ENCODE peak calls at places on chromosomes 4 and X, in eight cellular contexts. J, U, F, E, C, Z, H and T are unnamed samples.

GRCh38 chrX:97931586-97931985 is 1047.9 kb downstream of the RPA4 start:
- DNase-seq in J (no peak), U (no peak), F (no peak), E (no peak), C (no peak), Z (no peak), H (no peak), T (no peak)

GRCh38 chr4:134145369-134145768 is 56.2 kb downstream of the PABPC4L start:
- DNase-seq in J (no peak), U (no peak), F (no peak), E (no peak), C (no peak), Z (no peak), H (no peak), T (no peak)

GRCh38 chr4:82599336-82599735 is 37.5 kb upstream of the TMEM150C start:
- DNase-seq in J (no peak), U (no peak), F (no peak), E (no peak), C (no peak), Z (no peak), H (no peak), T (no peak)

GRCh38 chr4:41751325-41752061 is 3.0 kb upstream of the PHOX2B start:
- DNase-seq in J (no peak), U (no peak), F (no peak), E (no peak), C (no peak), Z (no peak), H (no peak), T (no peak)

GRCh38 chr4:143251781-143252180 is 67.1 kb downstream of the USP38 start:
- DNase-seq in J (no peak), U (no peak), F (no peak), E (no peak), C (no peak), Z (no peak), H (no peak), T (peak; percentile 41)

GRCh38 chr4:85423414-85423813 is 51.5 kb upstream of the ARHGAP24 start:
- DNase-seq in J (no peak), U (no peak), F (no peak), E (no peak), C (no peak), Z (no peak), H (no peak), T (no peak)

GRCh38 chr4:161581262-161581661 is 582.5 kb downstream of the FSTL5 start:
- DNase-seq in J (no peak), U (no peak), F (no peak), E (no peak), C (no peak), Z (peak; percentile 23), H (no peak), T (peak; percentile 16)

GRCh38 chr4:150078996-150079581 is 844 bp downstream of the DCLK2 start:
- DNase-seq in J (no peak), U (peak; percentile 31), F (peak; percentile 67), E (peak; percentile 34), C (no peak), Z (peak; percentile 29), H (peak; percentile 51), T (no peak)

GRCh38 chrX:8738588-8739189 is 6.8 kb upstream of the ANOS1 start:
- DNase-seq in J (peak; percentile 20), U (peak; percentile 58), F (no peak), E (no peak), C (peak; percentile 31), Z (peak; percentile 62), H (no peak), T (no peak)

GRCh38 chrX:95764972-95765451 is 919.6 kb upstream of the DIAPH2 start:
- DNase-seq in J (no peak), U (peak; percentile 30), F (no peak), E (no peak), C (peak; percentile 19), Z (peak; percentile 65), H (no peak), T (no peak)

GRCh38 chrX:9153299-9153698 is 119.4 kb upstream of the FAM9B start:
- DNase-seq in J (no peak), U (no peak), F (no peak), E (no peak), C (no peak), Z (peak; percentile 58), H (no peak), T (no peak)

GRCh38 chrX:68877606-68878005 is 48.8 kb downstream of the EFNB1 start:
- DNase-seq in J (no peak), U (no peak), F (no peak), E (no peak), C (no peak), Z (no peak), H (no peak), T (no peak)

GRCh38 chrX:8433296-8434094 is 31.1 kb upstream of the VCX3B start:
- DNase-seq in J (no peak), U (no peak), F (no peak), E (no peak), C (no peak), Z (no peak), H (no peak), T (no peak)

GRCh38 chrX:107629533-107629909 is 1.2 kb downstream of the PRPS1 start:
- DNase-seq in J (no peak), U (no peak), F (no peak), E (no peak), C (no peak), Z (peak; percentile 29), H (no peak), T (no peak)

GRCh38 chr4:153467154-153467896 is 1.2 kb downstream of the TMEM131L start:
- DNase-seq in J (no peak), U (peak; percentile 80), F (peak; percentile 91), E (no peak), C (no peak), Z (no peak), H (no peak), T (no peak)

GRCh38 chr4:80202784-80203553 is 5.7 kb downstream of the PRDM8 start:
- DNase-seq in J (peak; percentile 51), U (no peak), F (peak; percentile 68), E (no peak), C (no peak), Z (peak; percentile 48), H (no peak), T (no peak)

GRCh38 chr4:113758361-113758760 is 3.2 kb downstream of the CAMK2D start:
- DNase-seq in J (no peak), U (no peak), F (no peak), E (no peak), C (peak; percentile 40), Z (peak; percentile 63), H (no peak), T (no peak)
- H3K4me3 ChIP-seq in J (no peak overlapping the region), U (no peak overlapping the region), F (peak overlapping the region; percentile 88), E (no peak overlapping the region), C (peak overlapping the region; percentile 99), Z (peak overlapping the region; percentile 77), H (peak overlapping the region; percentile 76), T (peak overlapping the region; percentile 99)

GRCh38 chr4:102531441-102531840 is 30.3 kb downstream of the NFKB1 start:
- DNase-seq in J (no peak), U (no peak), F (no peak), E (no peak), C (peak; percentile 57), Z (peak; percentile 16), H (no peak), T (no peak)
- H3K4me3 ChIP-seq in J (no peak overlapping the region), U (no peak overlapping the region), F (no peak overlapping the region), E (no peak overlapping the region), C (no peak overlapping the region), Z (no peak overlapping the region), H (no peak overlapping the region), T (no peak overlapping the region)

DNA sequence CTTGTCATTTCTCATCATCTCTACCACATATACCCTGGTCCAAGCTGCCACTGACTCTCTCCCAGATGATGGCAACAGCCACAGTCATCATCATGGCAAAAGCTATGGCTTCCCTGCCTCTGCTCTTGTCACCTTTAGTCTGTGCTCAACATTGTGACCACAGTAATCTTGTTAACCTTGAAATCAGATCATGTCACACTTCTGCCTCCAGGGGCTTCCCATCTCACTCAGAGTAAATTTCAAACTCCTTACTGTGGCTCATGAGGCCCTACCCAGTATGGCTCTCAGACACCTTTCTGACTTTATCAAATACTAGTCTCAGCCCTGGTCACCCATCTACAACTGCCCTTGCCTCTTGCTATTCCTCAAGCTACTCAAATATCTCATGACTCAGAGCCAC is 41.2 kb upstream of the STIM2 start:
- DNase-seq in J (no peak), U (no peak), F (no peak), E (no peak), C (no peak), Z (no peak), H (no peak), T (no peak)
- H3K4me3 ChIP-seq in J (no peak overlapping the region), U (no peak overlapping the region), F (no peak overlapping the region), E (no peak overlapping the region), C (no peak overlapping the region), Z (no peak overlapping the region), H (no peak overlapping the region), T (no peak overlapping the region)

GRCh38 chr4:70619288-70619687 is 9.3 kb upstream of the ENAM start:
- DNase-seq in J (no peak), U (no peak), F (no peak), E (no peak), C (no peak), Z (no peak), H (no peak), T (no peak)

GRCh38 chr4:70613182-70613892 is 15.2 kb upstream of the ENAM start:
- DNase-seq in J (no peak), U (no peak), F (no peak), E (no peak), C (no peak), Z (no peak), H (no peak), T (no peak)

GRCh38 chr4:70608324-70608723 is 16.3 kb downstream of the AMBN start:
- DNase-seq in J (no peak), U (no peak), F (no peak), E (no peak), C (no peak), Z (no peak), H (no peak), T (no peak)

GRCh38 chr4:70619778-70620177 is 8.8 kb upstream of the ENAM start:
- DNase-seq in J (no peak), U (no peak), F (no peak), E (no peak), C (no peak), Z (no peak), H (no peak), T (no peak)

DNA sequence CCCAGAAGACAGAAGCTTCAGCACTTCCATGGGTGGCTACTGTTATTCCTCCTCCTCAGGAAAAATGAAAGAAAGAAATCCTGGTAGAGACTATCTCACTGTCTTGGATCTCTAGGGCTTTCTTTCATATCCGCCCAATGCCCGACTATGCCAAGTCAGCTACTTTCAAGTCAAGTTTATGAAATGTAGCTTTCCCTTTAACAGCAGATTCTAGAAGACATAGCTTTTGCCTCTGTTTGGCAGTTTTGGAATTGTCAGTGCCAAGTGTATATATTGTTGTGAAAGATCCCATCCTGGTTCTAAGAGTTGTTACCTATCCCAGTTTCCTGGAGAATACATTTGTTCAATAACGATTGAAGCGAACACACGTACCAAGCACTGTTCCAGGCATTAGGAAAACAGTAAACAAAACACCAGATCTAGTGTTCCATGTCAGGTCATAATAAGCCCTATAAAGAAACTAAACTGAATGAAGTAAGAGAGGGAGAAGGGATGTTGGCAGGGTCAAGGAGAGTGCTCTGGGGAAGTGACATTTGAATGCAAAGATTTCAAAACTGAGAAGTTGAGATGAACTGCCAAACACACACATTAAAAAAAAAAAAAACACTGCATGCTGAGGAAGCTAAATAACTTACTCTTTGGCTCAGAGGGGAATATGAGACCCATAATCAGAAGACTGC is 14.5 kb upstream of the ENAM start:
- DNase-seq in J (no peak), U (no peak), F (no peak), E (no peak), C (no peak), Z (peak; percentile 46), H (no peak), T (no peak)
- H3K4me3 ChIP-seq in J (no peak overlapping the region), U (no peak overlapping the region), F (peak overlapping the region; percentile 24), E (no peak overlapping the region), C (no peak overlapping the region), Z (no peak overlapping the region), H (peak overlapping the region; percentile 12), T (no peak overlapping the region)